ENCODE peak calls at places on chromosome 20, in six cellular contexts. C, E, V, Y, R and K are unnamed samples.

GRCh38 chr20:5316188-5317158 is at the start of gene PROKR2:
- DNase-seq in Y (no peak), C (no peak), V (no peak), E (peak), R (peak), K (no peak)

GRCh38 chr20:34954905-34955231 is 738 bp downstream of the GSS start:
- DNase-seq in Y (peak), C (no peak), R (peak), E (no peak), V (no peak), K (no peak)

GRCh38 chr20:50192364-50193168 is 1.9 kb downstream of the CEBPB start:
- DNase-seq in E (peak), C (peak), Y (peak), R (peak), V (peak), K (peak)

GRCh38 chr20:2195614-2196013 is 94.0 kb downstream of the STK35 start:
- DNase-seq in R (no peak), C (no peak), Y (no peak), E (no peak), V (no peak), K (no peak)

GRCh38 chr20:37969949-37970855 is 63.1 kb downstream of the TTI1 start:
- DNase-seq in V (no peak), Y (no peak), R (no peak), E (no peak), C (no peak), K (no peak)

GRCh38 chr20:32762754-32763201 is 593 bp downstream of the DNMT3B start:
- DNase-seq in E (no peak), C (no peak), Y (no peak), R (peak), V (no peak), K (no peak)

GRCh38 chr20:64107736-64108457 is 532 bp upstream of the NPBWR2 start:
- DNase-seq in E (no peak), Y (no peak), C (no peak), V (no peak), R (no peak), K (peak)

GRCh38 chr20:39893013-39893685 is 795.9 kb downstream of the MAFB start:
- DNase-seq in Y (peak), E (no peak), R (no peak), V (no peak), C (no peak), K (no peak)

GRCh38 chr20:16434087-16434664 is 139.1 kb downstream of the KIF16B start:
- DNase-seq in R (peak), E (peak), V (no peak), Y (peak), C (peak), K (peak)

GRCh38 chr20:52191132-52191435 is 495 bp downstream of the ZFP64 start:
- DNase-seq in V (peak), R (no peak), Y (peak), E (no peak), C (no peak), K (no peak)

GRCh38 chr20:59966428-59966827 is 8.2 kb downstream of the CDH26 start:
- DNase-seq in R (no peak), E (no peak), Y (no peak), V (peak), C (no peak), K (no peak)

GRCh38 chr20:36237477-36237876 is 1.2 kb downstream of the AAR2 start:
- DNase-seq in E (no peak), C (no peak), Y (no peak), R (no peak), V (no peak), K (no peak)

GRCh38 chr20:33897313-33897912 is 86.3 kb downstream of the CHMP4B start:
- DNase-seq in C (no peak), Y (no peak), R (peak), E (no peak), V (no peak), K (no peak)

GRCh38 chr20:42886801-42887200 is 302.9 kb downstream of the PTPRT start:
- DNase-seq in C (no peak), Y (no peak), R (no peak), E (no peak), V (no peak), K (no peak)